ENCODE peak calls at places on chromosomes 4 and X, in five cellular contexts. One of them, this sample, is unnamed. For H3K4me1, the result is how much of the 10 kb centered on the place peaks cover.

GRCh38 chr4:173040200-173040599 is 128.4 kb upstream of the GALNT7 start:
- DNase-seq in GM12878: no peak
- DNase-seq in HepG2: no peak
- DNase-seq in A549: no peak
- DNase-seq in K562: no peak
- DNase-seq in this sample: peak

GRCh38 chr4:149645790-149646189 is 169.9 kb downstream of the IQCM start:
- DNase-seq in GM12878: no peak
- DNase-seq in HepG2: no peak
- DNase-seq in A549: no peak
- DNase-seq in K562: no peak
- DNase-seq in this sample: no peak

GRCh38 chr4:74267998-74268606 is 40.2 kb upstream of the EPGN start:
- DNase-seq in GM12878: no peak
- DNase-seq in HepG2: no peak
- DNase-seq in A549: no peak
- DNase-seq in K562: no peak
- DNase-seq in this sample: peak

GRCh38 chr4:34157546-34157945 is 2086.8 kb downstream of the ARAP2 start:
- DNase-seq in GM12878: no peak
- DNase-seq in HepG2: no peak
- DNase-seq in A549: no peak
- DNase-seq in K562: no peak
- DNase-seq in this sample: no peak

GRCh38 chrX:37380256-37380655 is 31.1 kb downstream of the PRRG1 start:
- DNase-seq in GM12878: no peak
- DNase-seq in HepG2: no peak
- DNase-seq in A549: no peak
- DNase-seq in K562: no peak
- DNase-seq in this sample: no peak

GRCh38 chr4:176270669-176271068 is 1.6 kb upstream of the ASB5 start:
- DNase-seq in GM12878: no peak
- DNase-seq in HepG2: peak
- DNase-seq in A549: peak
- DNase-seq in K562: no peak
- DNase-seq in this sample: peak

GRCh38 chr4:96162631-96163030 is 322.7 kb downstream of the PDHA2 start:
- DNase-seq in GM12878: no peak
- DNase-seq in HepG2: no peak
- DNase-seq in A549: no peak
- DNase-seq in K562: no peak
- DNase-seq in this sample: no peak

GRCh38 chrX:47384502-47384901 is 14.1 kb downstream of the ZNF157 start:
- DNase-seq in GM12878: peak
- DNase-seq in HepG2: peak
- DNase-seq in A549: peak
- DNase-seq in K562: peak
- DNase-seq in this sample: peak

GRCh38 chrX:125193921-125194320 is 125.8 kb upstream of the TEX13C start:
- DNase-seq in GM12878: no peak
- DNase-seq in HepG2: no peak
- DNase-seq in A549: no peak
- DNase-seq in K562: no peak
- DNase-seq in this sample: no peak

GRCh38 chr4:16418814-16419213 is 192.5 kb upstream of the TAPT1 start:
- DNase-seq in GM12878: no peak
- DNase-seq in HepG2: no peak
- DNase-seq in A549: no peak
- DNase-seq in K562: no peak
- DNase-seq in this sample: peak

GRCh38 chr4:176838611-176839411 is 46.1 kb upstream of the VEGFC start:
- DNase-seq in GM12878: no peak
- DNase-seq in HepG2: no peak
- DNase-seq in A549: peak
- DNase-seq in K562: no peak
- DNase-seq in this sample: peak

GRCh38 chrX:136112781-136113180 is 34.6 kb upstream of the FHL1 start:
- DNase-seq in GM12878: no peak
- DNase-seq in HepG2: no peak
- DNase-seq in A549: no peak
- DNase-seq in K562: no peak
- DNase-seq in this sample: no peak

GRCh38 chrX:136112286-136112685 is 35.0 kb upstream of the FHL1 start:
- DNase-seq in GM12878: no peak
- DNase-seq in HepG2: no peak
- DNase-seq in A549: no peak
- DNase-seq in K562: no peak
- DNase-seq in this sample: no peak

GRCh38 chrX:136115124-136115908 is 32.0 kb upstream of the FHL1 start:
- DNase-seq in GM12878: no peak
- DNase-seq in HepG2: no peak
- DNase-seq in A549: no peak
- DNase-seq in K562: no peak
- DNase-seq in this sample: no peak

GRCh38 chrX:136121788-136122187 is 25.5 kb upstream of the FHL1 start:
- DNase-seq in GM12878: no peak
- DNase-seq in HepG2: no peak
- DNase-seq in A549: no peak
- DNase-seq in K562: no peak
- DNase-seq in this sample: no peak

GRCh38 chrX:136115909-136116297 is 31.4 kb upstream of the FHL1 start:
- DNase-seq in GM12878: no peak
- DNase-seq in HepG2: no peak
- DNase-seq in A549: no peak
- DNase-seq in K562: no peak
- DNase-seq in this sample: no peak
- H3K27ac ChIP-seq in GM12878: no peak
- H3K27ac ChIP-seq in HepG2: no peak
- H3K27ac ChIP-seq in A549: no peak
- H3K27ac ChIP-seq in K562: no peak
- H3K27ac ChIP-seq in this sample: no peak

DNA sequence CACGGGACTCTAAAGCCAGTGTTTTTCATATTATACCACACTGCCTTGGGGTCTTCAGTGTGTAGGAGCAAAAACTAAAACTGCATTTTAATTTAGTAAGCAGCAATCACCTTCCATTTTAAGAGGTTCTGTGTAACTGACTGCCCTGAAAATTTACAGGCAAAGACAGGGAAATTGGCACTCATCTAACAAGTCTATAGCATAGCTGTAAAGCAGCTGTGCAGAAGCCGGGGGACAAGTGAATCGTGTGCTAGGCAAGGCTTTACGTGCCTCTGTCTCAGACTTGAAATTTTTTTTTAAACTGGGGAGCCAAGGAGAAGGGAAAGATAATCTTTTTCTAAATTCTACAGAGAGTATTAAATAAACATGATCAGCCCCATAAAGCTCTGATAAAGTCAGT is 39.7 kb downstream of the TSPAN5 start:
- DNase-seq in GM12878: no peak
- DNase-seq in HepG2: no peak
- DNase-seq in A549: no peak
- DNase-seq in K562: no peak
- DNase-seq in this sample: no peak
- H3K4me1 ChIP-seq in GM12878: under half
- H3K4me1 ChIP-seq in HepG2: under half
- H3K4me1 ChIP-seq in A549: under half
- H3K4me1 ChIP-seq in K562: under half
- H3K4me1 ChIP-seq in this sample: under half

DNA sequence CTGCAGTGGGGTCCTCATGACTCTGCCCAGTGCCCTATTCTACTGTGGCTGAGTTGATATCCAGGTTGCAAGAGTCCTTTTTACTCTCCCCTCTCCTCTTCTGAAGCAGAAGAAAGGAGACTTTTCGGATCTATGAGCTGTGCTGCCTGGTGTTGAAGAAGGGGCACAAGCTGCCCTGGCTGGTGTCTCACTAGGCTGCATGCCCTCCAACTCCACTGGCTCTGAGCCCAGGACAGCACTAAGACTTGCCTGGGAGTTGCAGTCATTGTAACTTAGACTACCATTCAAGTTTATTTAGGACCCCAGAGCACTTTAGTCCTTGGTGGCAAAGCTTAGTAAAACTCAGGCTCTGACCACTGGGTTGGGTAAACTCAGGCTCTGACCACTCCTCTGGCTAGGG is 89.4 kb downstream of the GABRB1 start:
- DNase-seq in GM12878: no peak
- DNase-seq in HepG2: no peak
- DNase-seq in A549: no peak
- DNase-seq in K562: no peak
- DNase-seq in this sample: no peak
- TF ChIP-seq MYC in GM12878: no peak
- TF ChIP-seq MYC in HepG2: no peak
- TF ChIP-seq MYC in A549: no peak
- TF ChIP-seq MYC in K562: no peak
- TF ChIP-seq MYC in this sample: no peak

DNA sequence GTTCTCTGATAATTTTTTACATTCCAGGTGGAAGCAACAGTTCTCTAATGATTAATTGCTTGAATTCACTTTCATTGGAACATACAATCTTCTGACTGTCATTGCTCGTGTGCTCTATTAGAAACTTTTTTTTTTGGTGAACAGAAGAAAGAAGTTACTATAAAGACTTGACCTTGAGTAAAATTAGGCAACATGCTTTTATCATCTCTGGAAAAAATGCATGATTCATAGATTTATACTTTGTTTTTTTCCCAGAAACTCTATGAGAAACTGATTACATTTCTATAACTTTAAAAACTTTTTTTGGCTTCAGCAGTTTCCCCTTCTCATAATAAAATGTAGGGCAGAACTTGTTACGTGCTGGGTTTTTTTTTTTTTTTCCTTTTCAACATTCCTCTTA is 167.6 kb downstream of the ARHGAP10 start:
- DNase-seq in GM12878: no peak
- DNase-seq in HepG2: no peak
- DNase-seq in A549: no peak
- DNase-seq in K562: no peak
- DNase-seq in this sample: no peak
- H3K27ac ChIP-seq in GM12878: no peak
- H3K27ac ChIP-seq in HepG2: no peak
- H3K27ac ChIP-seq in A549: no peak
- H3K27ac ChIP-seq in K562: no peak
- H3K27ac ChIP-seq in this sample: no peak

This sample was measured in endothelial cell of umbilical vein.